ENCODE peak calls at places on chromosomes 2 and 18, in five cellular contexts. X, K, G, P and Q are unnamed samples.

GRCh38 chr2:170475878-170476277 is 239.3 kb upstream of the SP5 start:
- DNase-seq in X (no peak), K (no peak), G (no peak), P (no peak), Q (no peak)

GRCh38 chr2:42932271-42933151 is 140.1 kb upstream of the HAAO start:
- DNase-seq in X (no peak), K (no peak), G (no peak), P (no peak), Q (no peak)

GRCh38 chr2:231708773-231709635 is 679 bp downstream of the PTMA start:
- DNase-seq in X (no peak), K (no peak), G (peak), P (peak), Q (peak)

GRCh38 chr18:8513249-8513648 is 96.0 kb upstream of the RAB12 start:
- DNase-seq in X (no peak), K (no peak), G (no peak), P (no peak), Q (no peak)

GRCh38 chr18:906416-907170 is 1.9 kb downstream of the ADCYAP1 start:
- DNase-seq in X (no peak), K (no peak), G (no peak), P (no peak), Q (no peak)

GRCh38 chr2:241598487-241598886 is 38.5 kb downstream of the THAP4 start:
- DNase-seq in X (no peak), K (no peak), G (no peak), P (no peak), Q (no peak)

GRCh38 chr2:191355170-191355758 is 110.1 kb downstream of the MYO1B start:
- DNase-seq in X (no peak), K (no peak), G (no peak), P (no peak), Q (no peak)

GRCh38 chr2:108129636-108130035 is 110.1 kb upstream of the SULT1C3 start:
- DNase-seq in X (no peak), K (no peak), G (no peak), P (no peak), Q (no peak)

GRCh38 chr2:43217228-43218220 is 8.9 kb downstream of the ZFP36L2 start:
- DNase-seq in X (no peak), K (no peak), G (no peak), P (no peak), Q (peak)

GRCh38 chr18:35409921-35410320 is 32.8 kb upstream of the ZNF396 start:
- DNase-seq in X (no peak), K (no peak), G (no peak), P (peak), Q (no peak)

GRCh38 chr2:164456599-164456998 is 164.7 kb downstream of the GRB14 start:
- DNase-seq in X (no peak), K (no peak), G (peak), P (no peak), Q (no peak)

GRCh38 chr2:83054751-83055150 is 1404.3 kb downstream of the SUCLG1 start:
- DNase-seq in X (no peak), K (no peak), G (peak), P (no peak), Q (no peak)

GRCh38 chr2:7672027-7672684 is 754.9 kb downstream of the RNF144A start:
- DNase-seq in X (peak), K (peak), G (no peak), P (peak), Q (peak)

GRCh38 chr2:51220606-51221005 is 188.7 kb upstream of the NRXN1 start:
- DNase-seq in X (no peak), K (no peak), G (peak), P (no peak), Q (no peak)

GRCh38 chr2:129894616-129895015 is 84.8 kb upstream of the RAB6C start:
- DNase-seq in X (no peak), K (no peak), G (no peak), P (no peak), Q (no peak)

GRCh38 chr18:3554091-3554601 is 104.2 kb downstream of the TGIF1 start:
- DNase-seq in X (no peak), K (no peak), G (no peak), P (no peak), Q (no peak)

GRCh38 chr18:73840319-73841065 is 307.1 kb downstream of the FBXO15 start:
- DNase-seq in X (no peak), K (no peak), G (no peak), P (no peak), Q (no peak)

GRCh38 chr2:153098073-153098472 is 379.7 kb downstream of the ARL6IP6 start:
- DNase-seq in X (no peak), K (no peak), G (no peak), P (no peak), Q (no peak)

GRCh38 chr2:9800975-9801723 is 42.1 kb upstream of the TAF1B start:
- DNase-seq in X (no peak), K (no peak), G (no peak), P (peak), Q (peak)

GRCh38 chr2:217795067-217795466 is 207.7 kb downstream of the TNS1 start:
- DNase-seq in X (no peak), K (no peak), G (no peak), P (no peak), Q (no peak)

GRCh38 chr2:196248467-196249104 is 77.2 kb upstream of the STK17B start:
- DNase-seq in X (no peak), K (no peak), G (no peak), P (no peak), Q (peak)

GRCh38 chr2:169803480-169803879 is 4.8 kb downstream of the SSB start:
- DNase-seq in X (no peak), K (no peak), G (no peak), P (no peak), Q (no peak)

GRCh38 chr18:41128545-41128944 is 826.5 kb upstream of the PIK3C3 start:
- DNase-seq in X (no peak), K (no peak), G (no peak), P (no peak), Q (peak)

GRCh38 chr2:20593072-20594034 is 57.5 kb downstream of the HS1BP3 start:
- DNase-seq in X (peak), K (no peak), G (peak), P (peak), Q (peak)

GRCh38 chr2:165572155-165572554 is 102.7 kb downstream of the CSRNP3 start:
- DNase-seq in X (no peak), K (no peak), G (no peak), P (no peak), Q (no peak)

GRCh38 chr18:35926884-35927283 is 45.6 kb upstream of the RMP24 start:
- DNase-seq in X (no peak), K (no peak), G (no peak), P (no peak), Q (no peak)

GRCh38 chr2:100953406-100954043 is 48.6 kb upstream of the RPL31 start:
- DNase-seq in X (no peak), K (no peak), G (no peak), P (no peak), Q (no peak)

GRCh38 chr18:37654034-37654433 is 88.4 kb upstream of the CELF4 start:
- DNase-seq in X (no peak), K (no peak), G (no peak), P (no peak), Q (no peak)

GRCh38 chr2:220434365-220434764 is 806.9 kb downstream of the SLC4A3 start:
- DNase-seq in X (no peak), K (no peak), G (no peak), P (no peak), Q (no peak)

GRCh38 chr2:197146995-197147394 is 163.6 kb downstream of the ANKRD44 start:
- DNase-seq in X (no peak), K (no peak), G (no peak), P (no peak), Q (no peak)

GRCh38 chr2:25098056-25098455 is 56.2 kb downstream of the EFR3B start:
- DNase-seq in X (no peak), K (no peak), G (no peak), P (no peak), Q (no peak)

GRCh38 chr18:59681051-59681450 is 16.2 kb downstream of the CCBE1 start:
- DNase-seq in X (no peak), K (no peak), G (no peak), P (no peak), Q (no peak)

GRCh38 chr2:36574560-36574959 is 23.4 kb downstream of the FEZ2 start:
- DNase-seq in X (no peak), K (no peak), G (no peak), P (no peak), Q (no peak)

GRCh38 chr2:229775614-229776313 is 61.4 kb upstream of the DNER start:
- DNase-seq in X (no peak), K (no peak), G (no peak), P (no peak), Q (peak)

GRCh38 chr2:168848220-168848619 is 42.0 kb downstream of the SPC25 start:
- DNase-seq in X (no peak), K (no peak), G (no peak), P (no peak), Q (peak)

GRCh38 chr2:105877945-105878344 is 133.2 kb downstream of the NCK2 start:
- DNase-seq in X (no peak), K (no peak), G (no peak), P (no peak), Q (no peak)

GRCh38 chr2:161677634-161678033 is 53.4 kb downstream of the SLC4A10 start:
- DNase-seq in X (no peak), K (no peak), G (no peak), P (no peak), Q (no peak)

GRCh38 chr2:161676902-161677496 is 52.8 kb downstream of the SLC4A10 start:
- DNase-seq in X (no peak), K (no peak), G (no peak), P (no peak), Q (no peak)

DNA sequence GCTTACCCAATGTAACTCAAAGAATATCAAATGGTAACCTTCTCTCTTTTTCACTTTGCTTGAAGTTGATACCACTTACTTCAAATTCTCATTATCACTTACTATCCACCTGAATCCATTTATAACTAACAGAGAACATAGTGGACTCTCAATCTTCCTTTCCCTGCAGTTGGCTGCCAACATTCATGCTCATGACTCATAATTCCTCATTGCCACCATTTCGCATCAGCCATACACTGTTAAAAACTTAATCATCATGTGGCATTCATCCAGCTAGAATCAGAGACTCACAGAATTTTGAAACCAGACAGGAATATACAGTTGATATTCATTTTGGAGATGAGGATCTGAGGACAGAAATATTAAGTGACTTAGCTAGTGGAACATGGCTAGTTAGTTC is 56.8 kb downstream of the SLC4A10 start:
- DNase-seq in X (no peak), K (no peak), G (peak), P (no peak), Q (no peak)
- TF ChIP-seq MYC in X (no peak), K (no peak), G (no peak), P (no peak), Q (no peak)

GRCh38 chr2:112483047-112483473 is 1.1 kb downstream of the TTL start:
- DNase-seq in X (peak), K (no peak), G (peak), P (peak), Q (peak)
- TF ChIP-seq POLR2A in X (no peak), K (no peak), G (no peak), P (no peak), Q (no peak)

DNA sequence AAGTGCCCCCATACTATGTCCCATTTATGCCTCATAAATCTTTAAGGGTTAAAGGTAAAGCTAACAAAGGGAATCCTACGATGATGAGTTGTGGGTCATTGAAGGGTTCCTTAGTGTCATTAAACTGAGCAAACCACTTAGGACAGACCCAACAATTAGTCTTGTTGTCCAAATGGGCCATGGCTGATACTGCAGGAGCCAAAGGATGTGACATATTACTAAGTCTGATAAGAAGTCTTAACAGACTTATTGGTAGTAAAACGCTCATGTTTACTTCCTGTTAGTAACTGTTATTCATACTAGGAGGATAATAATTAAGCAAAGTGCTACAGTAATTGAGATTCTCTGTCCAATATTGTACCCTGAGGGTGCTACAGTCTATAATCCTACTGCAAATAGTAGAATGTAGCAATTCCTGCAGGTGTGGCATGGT is 96.8 kb downstream of the PTPN4 start:
- DNase-seq in X (no peak), K (no peak), G (no peak), P (peak), Q (no peak)
- H3K4me3 ChIP-seq in X (no peak), K (no peak), G (no peak), P (no peak), Q (no peak)

GRCh38 chr2:71358931-71359671 is 27.5 kb downstream of the ZNF638 start:
- DNase-seq in X (no peak), K (no peak), G (no peak), P (no peak), Q (no peak)
- TF ChIP-seq MYC in X (no peak), K (no peak), G (no peak), P (no peak), Q (no peak)

GRCh38 chr2:160406591-160407392 is 86.8 kb downstream of the RBMS1 start:
- DNase-seq in X (peak), K (no peak), G (peak), P (no peak), Q (peak)

GRCh38 chr2:160408205-160408561 is 85.4 kb downstream of the RBMS1 start:
- DNase-seq in X (no peak), K (no peak), G (peak), P (no peak), Q (no peak)

GRCh38 chr2:160408575-160409291 is 84.9 kb downstream of the RBMS1 start:
- DNase-seq in X (no peak), K (no peak), G (peak), P (no peak), Q (no peak)

GRCh38 chr2:160409480-160409879 is 84.1 kb downstream of the RBMS1 start:
- DNase-seq in X (no peak), K (no peak), G (no peak), P (no peak), Q (no peak)

GRCh38 chr2:160407393-160408204 is 86.0 kb downstream of the RBMS1 start:
- DNase-seq in X (peak), K (no peak), G (peak), P (no peak), Q (peak)
- TF ChIP-seq POLR2A in X (peak), K (no peak), G (peak), P (no peak), Q (peak)

GRCh38 chr2:109720379-109721116 is 73.6 kb upstream of the RGPD5 start:
- DNase-seq in X (no peak), K (no peak), G (no peak), P (no peak), Q (no peak)
- H3K4me3 ChIP-seq in X (no peak), K (no peak), G (no peak), P (no peak), Q (no peak)